ENCODE peak calls at places on chromosomes 4 and X, in four cellular contexts. S is stimulated activated CD8-positive, alpha-beta memory T cell treated with anti-CD3 and anti-CD28 coated beads, Interleukin-7, amount 100 ng/mL, for 24 hours; Z is stimulated activated naive B cell treated with anti-CD40 and anti-IgM and Interleukin-4, amounts not matched to agents 10 μg/mL and 1 μg/mL and 100 μg/mL, for 72 hours; O is amygdala. I is an unnamed sample.

GRCh38 chr4:73922766-73923630 is 53.8 kb downstream of the CXCL1 start:
- DNase-seq in S (no peak), Z (no peak), O (no peak), I (no peak)

GRCh38 chr4:70902577-70903281 is 560 bp downstream of the MOB1B start:
- DNase-seq in S (no peak), Z (peak; percentile 5), O (peak; percentile 35), I (no peak)

GRCh38 chrX:148422531-148422930 is 77.9 kb upstream of the AFF2 start:
- DNase-seq in S (no peak), Z (no peak), O (no peak), I (no peak)

GRCh38 chr4:109912706-109913621 is at the start of gene EGF:
- DNase-seq in S (no peak), Z (no peak), O (no peak), I (no peak)

GRCh38 chr4:40933272-40934053 is 183.7 kb downstream of the NSUN7 start:
- DNase-seq in S (no peak), Z (no peak), O (peak; percentile 5), I (no peak)

GRCh38 chrX:13691845-13692334 is 3.0 kb downstream of the RAB9A start:
- DNase-seq in S (no peak), Z (no peak), O (no peak), I (no peak)

GRCh38 chrX:109880629-109881028 is 122.3 kb upstream of the TMEM164 start:
- DNase-seq in S (no peak), Z (peak; percentile 15), O (no peak), I (no peak)

GRCh38 chrX:116170444-116170843 is at the start of gene AGTR2:
- DNase-seq in S (no peak), Z (no peak), O (no peak), I (no peak)

GRCh38 chrX:9885150-9885549 is 82.0 kb upstream of the CLDN34 start:
- DNase-seq in S (no peak), Z (peak; percentile 40), O (peak; percentile 1), I (peak; percentile 34)

GRCh38 chrX:27555514-27555913 is 34.6 kb upstream of the DCAF8L2 start:
- DNase-seq in S (no peak), Z (no peak), O (no peak), I (no peak)

GRCh38 chrX:65677954-65678469 is 10.6 kb downstream of the MSN start:
- DNase-seq in S (no peak), Z (no peak), O (no peak), I (no peak)

GRCh38 chr4:42555828-42556227 is 101.1 kb downstream of the ATP8A1 start:
- DNase-seq in S (no peak), Z (no peak), O (no peak), I (no peak)

GRCh38 chr4:39933689-39934590 is 43.8 kb downstream of the PDS5A start:
- DNase-seq in S (no peak), Z (no peak), O (no peak), I (peak; percentile 28)

GRCh38 chr4:123603165-123603564 is 206.6 kb downstream of the SPRY1 start:
- DNase-seq in S (no peak), Z (no peak), O (no peak), I (no peak)

GRCh38 chrX:40262641-40263560 is 165.1 kb upstream of the BCOR start:
- DNase-seq in S (no peak), Z (no peak), O (no peak), I (no peak)

GRCh38 chr4:25108556-25108955 is 51.7 kb downstream of the SEPSECS start:
- DNase-seq in S (no peak), Z (no peak), O (no peak), I (no peak)

GRCh38 chrX:1486749-1487361 is 34.1 kb upstream of the ASMTL start:
- DNase-seq in S (no peak), Z (no peak), O (no peak), I (no peak)

GRCh38 chr4:36208884-36209473 is 35.3 kb downstream of the ARAP2 start:
- DNase-seq in S (no peak), Z (no peak), O (no peak), I (no peak)

GRCh38 chrX:47145408-47146120 is 543 bp downstream of the RBM10 start:
- DNase-seq in S (no peak), Z (no peak), O (no peak), I (no peak)

GRCh38 chrX:65582450-65583082 is 48.0 kb upstream of the LAS1L start:
- DNase-seq in S (no peak), Z (no peak), O (no peak), I (no peak)

GRCh38 chr4:39976945-39977488 is 694 bp downstream of the PDS5A start:
- DNase-seq in S (peak; percentile 25), Z (peak; percentile 52), O (peak; percentile 50), I (no peak)

GRCh38 chr4:76950846-76951321 is 1.3 kb downstream of the SEPTIN11 start:
- DNase-seq in S (no peak), Z (peak; percentile 8), O (no peak), I (no peak)

GRCh38 chr4:21656832-21657231 is 291.7 kb downstream of the KCNIP4 start:
- DNase-seq in S (no peak), Z (no peak), O (no peak), I (no peak)

GRCh38 chr4:26065833-26066232 is 151.8 kb downstream of the SMIM20 start:
- DNase-seq in S (no peak), Z (no peak), O (no peak), I (no peak)

GRCh38 chr4:176464748-176465147 is 145.0 kb downstream of the SPCS3 start:
- DNase-seq in S (no peak), Z (no peak), O (no peak), I (no peak)

GRCh38 chr4:168693750-168694470 is 197.1 kb downstream of the PALLD start:
- DNase-seq in S (no peak), Z (no peak), O (no peak), I (no peak)

GRCh38 chrX:123408856-123409737 is 225.0 kb downstream of the GRIA3 start:
- DNase-seq in S (no peak), Z (no peak), O (no peak), I (no peak)

GRCh38 chr4:120156115-120156718 is 89.6 kb upstream of the MAD2L1 start:
- DNase-seq in S (no peak), Z (peak; percentile 4), O (no peak), I (no peak)

GRCh38 chr4:109916003-109916399 is 3.3 kb downstream of the EGF start:
- DNase-seq in S (no peak), Z (no peak), O (no peak), I (no peak)

GRCh38 chr4:177667687-177668086 is 225.4 kb upstream of the AGA start:
- DNase-seq in S (no peak), Z (no peak), O (no peak), I (no peak)

GRCh38 chrX:101595739-101596419 is 21.9 kb downstream of the ARMCX6 start:
- DNase-seq in S (no peak), Z (peak; percentile 28), O (no peak), I (no peak)